ENCODE peak calls at places on chromosomes 4 and X, in nine cellular contexts. B is mesendoderm, O is right lobe of liver, E is amygdala, G is hypothalamus, P is IMR-90, T is H4, W is Kasumi-1, Y is stomach. F is an unnamed sample.

GRCh38 chr4:123995939-123996338 is 599.3 kb downstream of the SPRY1 start:
- DNase-seq in B (no peak), O (no peak), E (no peak), G (no peak), P (peak), T (no peak), W (no peak), Y (no peak), F (no peak)

GRCh38 chr4:160510925-160511324 is 1408.0 kb downstream of the RAPGEF2 start:
- DNase-seq in B (no peak), O (no peak), E (no peak), G (no peak), P (no peak), T (peak), W (no peak), Y (no peak), F (no peak)

GRCh38 chr4:85681194-85681803 is 206.3 kb downstream of the ARHGAP24 start:
- DNase-seq in B (no peak), O (no peak), E (no peak), G (no peak), P (peak), T (peak), W (peak), Y (no peak), F (no peak)

GRCh38 chr4:8311096-8312068 is 41.8 kb downstream of the HTRA3 start:
- DNase-seq in B (no peak), O (peak), E (no peak), G (no peak), P (no peak), T (no peak), W (no peak), Y (no peak), F (peak)

GRCh38 chr4:113384600-113384999 is 335.1 kb downstream of the ANK2 start:
- DNase-seq in B (no peak), O (no peak), E (no peak), G (no peak), P (peak), T (peak), W (no peak), Y (no peak), F (no peak)

GRCh38 chrX:31212856-31213748 is 141.3 kb upstream of the FTHL17 start:
- DNase-seq in B (no peak), O (no peak), E (no peak), G (no peak), P (no peak), T (no peak), W (no peak), Y (peak), F (no peak)

GRCh38 chr4:73725499-73725898 is 14.9 kb upstream of the CXCL8 start:
- DNase-seq in B (no peak), O (no peak), E (no peak), G (no peak), P (no peak), T (no peak), W (no peak), Y (no peak), F (no peak)

GRCh38 chrX:39729834-39730670 is 367.7 kb downstream of the BCOR start:
- DNase-seq in B (no peak), O (no peak), E (no peak), G (peak), P (no peak), T (peak), W (no peak), Y (no peak), F (no peak)

GRCh38 chrX:5748751-5749150 is 479.9 kb downstream of the NLGN4X start:
- DNase-seq in B (no peak), O (no peak), E (no peak), G (no peak), P (no peak), T (no peak), W (no peak), Y (no peak), F (no peak)

GRCh38 chr4:96352051-96352517 is 512.2 kb downstream of the PDHA2 start:
- DNase-seq in B (peak), O (no peak), E (no peak), G (no peak), P (no peak), T (peak), W (peak), Y (no peak), F (no peak)

GRCh38 chrX:18871161-18871880 is 112.6 kb downstream of the PHKA2 start:
- DNase-seq in B (no peak), O (no peak), E (no peak), G (no peak), P (no peak), T (no peak), W (no peak), Y (no peak), F (no peak)

GRCh38 chr4:145488310-145488709 is 6.7 kb downstream of the SMAD1 start:
- DNase-seq in B (no peak), O (no peak), E (no peak), G (no peak), P (no peak), T (no peak), W (no peak), Y (no peak), F (no peak)

GRCh38 chr4:76585897-76586360 is 150.9 kb downstream of the SHROOM3 start:
- DNase-seq in B (peak), O (peak), E (no peak), G (peak), P (no peak), T (no peak), W (no peak), Y (peak), F (peak)

GRCh38 chr4:23097251-23097650 is 404.5 kb downstream of the GBA3 start:
- DNase-seq in B (no peak), O (no peak), E (no peak), G (no peak), P (peak), T (peak), W (no peak), Y (no peak), F (no peak)

GRCh38 chr4:184330008-184330400 is 112.3 kb upstream of the ENPP6 start:
- DNase-seq in B (no peak), O (no peak), E (no peak), G (peak), P (peak), T (no peak), W (no peak), Y (no peak), F (no peak)

GRCh38 chr4:72323227-72323626 is 245.8 kb downstream of the ADAMTS3 start:
- DNase-seq in B (no peak), O (no peak), E (no peak), G (no peak), P (no peak), T (peak), W (no peak), Y (no peak), F (no peak)

GRCh38 chr4:88007304-88008132 is at the start of gene PKD2:
- DNase-seq in B (peak), O (peak), E (peak), G (peak), P (peak), T (peak), W (peak), Y (peak), F (no peak)

GRCh38 chr4:53885668-53886067 is 178.7 kb downstream of the CHIC2 start:
- DNase-seq in B (no peak), O (no peak), E (no peak), G (no peak), P (no peak), T (no peak), W (no peak), Y (no peak), F (no peak)

GRCh38 chrX:138485224-138485623 is 226.3 kb downstream of the FGF13 start:
- DNase-seq in B (no peak), O (no peak), E (no peak), G (no peak), P (no peak), T (no peak), W (no peak), Y (no peak), F (no peak)

GRCh38 chr4:156764145-156764544 is 207.5 kb downstream of the PDGFC start:
- DNase-seq in B (no peak), O (no peak), E (no peak), G (no peak), P (no peak), T (no peak), W (no peak), Y (no peak), F (no peak)

GRCh38 chrX:53312946-53313745 is 31.8 kb upstream of the IQSEC2 start:
- DNase-seq in B (no peak), O (no peak), E (peak), G (peak), P (peak), T (peak), W (peak), Y (peak), F (no peak)

GRCh38 chr4:87005369-87005689 is 70.5 kb downstream of the AFF1 start:
- DNase-seq in B (no peak), O (no peak), E (no peak), G (no peak), P (no peak), T (no peak), W (no peak), Y (no peak), F (no peak)

GRCh38 chrX:93673056-93673868 is at the start of gene NAP1L3:
- DNase-seq in B (peak), O (peak), E (peak), G (peak), P (peak), T (peak), W (no peak), Y (peak), F (peak)

GRCh38 chr4:13907255-13907751 is 279.8 kb upstream of the BOD1L1 start:
- DNase-seq in B (peak), O (no peak), E (no peak), G (no peak), P (peak), T (peak), W (no peak), Y (no peak), F (no peak)

GRCh38 chrX:23383411-23383810 is 48.8 kb downstream of the PTCHD1 start:
- DNase-seq in B (no peak), O (no peak), E (no peak), G (no peak), P (peak), T (no peak), W (no peak), Y (no peak), F (no peak)

GRCh38 chr4:44100456-44100855 is 348.2 kb downstream of the KCTD8 start:
- DNase-seq in B (no peak), O (no peak), E (no peak), G (no peak), P (no peak), T (no peak), W (no peak), Y (no peak), F (no peak)

GRCh38 chrX:115960440-115961084 is 210.0 kb upstream of the AGTR2 start:
- DNase-seq in B (peak), O (no peak), E (no peak), G (no peak), P (no peak), T (peak), W (no peak), Y (no peak), F (no peak)

GRCh38 chr4:20288047-20288650 is 36.4 kb downstream of the SLIT2 start:
- DNase-seq in B (no peak), O (no peak), E (no peak), G (no peak), P (no peak), T (no peak), W (no peak), Y (no peak), F (no peak)

GRCh38 chrX:153588021-153588781 is 10.7 kb downstream of the CCNQ start:
- DNase-seq in B (no peak), O (no peak), E (no peak), G (no peak), P (no peak), T (no peak), W (no peak), Y (no peak), F (no peak)

GRCh38 chr4:109411964-109412363 is 21.7 kb upstream of the SEC24B start:
- DNase-seq in B (no peak), O (no peak), E (no peak), G (peak), P (no peak), T (peak), W (no peak), Y (peak), F (no peak)

GRCh38 chrX:12984629-12985303 is 9.9 kb downstream of the TMSB4X start:
- DNase-seq in B (no peak), O (no peak), E (no peak), G (no peak), P (peak), T (peak), W (no peak), Y (peak), F (no peak)

GRCh38 chrX:115173181-115173580 is 16.0 kb upstream of the RBMXL3 start:
- DNase-seq in B (peak), O (no peak), E (no peak), G (no peak), P (no peak), T (no peak), W (no peak), Y (no peak), F (no peak)

GRCh38 chr4:56410247-56410646 is 23.0 kb upstream of the AASDH start:
- DNase-seq in B (peak), O (no peak), E (no peak), G (peak), P (peak), T (peak), W (peak), Y (peak), F (no peak)

GRCh38 chrX:97267916-97268680 is 384.4 kb downstream of the RPA4 start:
- DNase-seq in B (no peak), O (no peak), E (no peak), G (no peak), P (peak), T (no peak), W (no peak), Y (no peak), F (no peak)

F was measured in chondrocyte.